ENCODE peak calls at places on chromosomes 11 and 22, in six cellular contexts. Z is iris pigment epithelial cell, L is fibroblast of pulmonary artery, D is lower lobe of right lung, O is HuH-7, B is GM04503. J is an unnamed sample.

GRCh38 chr11:64846998-64847666 is 2.7 kb upstream of the CDC42BPG start:
- DNase-seq in Z (peak; percentile 75), L (peak; percentile 88), B (no peak), O (peak; percentile 92), D (peak; percentile 94), J (peak; percentile 91)

GRCh38 chr11:90947930-90948329 is 725.1 kb upstream of the CHORDC1 start:
- DNase-seq in O (no peak), Z (no peak), L (no peak), B (no peak), D (no peak), J (no peak)

GRCh38 chr11:64136767-64137166 is 29.1 kb downstream of the MACROD1 start:
- DNase-seq in Z (no peak), D (no peak), O (no peak), L (no peak), B (no peak), J (no peak)

GRCh38 chr11:10605941-10606381 is 37.5 kb upstream of the LYVE1 start:
- DNase-seq in Z (peak; percentile 88), B (no peak), L (peak; percentile 85), D (peak; percentile 78), O (no peak), J (peak; percentile 88)

GRCh38 chr11:102293873-102294601 is 23.2 kb upstream of the BIRC3 start:
- DNase-seq in B (no peak), Z (peak; percentile 75), O (peak; percentile 40), D (no peak), L (peak; percentile 69), J (peak; percentile 74)

GRCh38 chr22:29693671-29694070 is 26.1 kb upstream of the CABP7 start:
- DNase-seq in Z (no peak), O (no peak), L (no peak), D (no peak), B (no peak), J (no peak)

GRCh38 chr11:64254326-64254725 is 3.0 kb downstream of the PLCB3 start:
- DNase-seq in O (no peak), D (no peak), B (no peak), Z (no peak), L (no peak), J (no peak)

GRCh38 chr11:6926208-6927029 is at the start of gene ZNF215:
- DNase-seq in B (peak; percentile 30), D (peak; percentile 87), L (peak; percentile 90), Z (peak; percentile 84), O (peak; percentile 80), J (peak; percentile 92)

GRCh38 chr11:78402842-78403241 is 14.8 kb downstream of the GAB2 start:
- DNase-seq in O (no peak), L (no peak), Z (no peak), B (no peak), D (no peak), J (no peak)

GRCh38 chr11:9015677-9016076 is 11.9 kb upstream of the NRIP3 start:
- DNase-seq in Z (peak; percentile 84), D (peak; percentile 56), B (no peak), O (peak; percentile 83), L (peak; percentile 89), J (peak; percentile 88)

GRCh38 chr11:79325851-79326250 is 115.0 kb downstream of the TENM4 start:
- DNase-seq in B (no peak), O (no peak), L (no peak), D (no peak), Z (no peak), J (no peak)

GRCh38 chr11:121895919-121896318 is 220.1 kb downstream of the BLID start:
- DNase-seq in B (peak; percentile 79), O (no peak), D (no peak), Z (peak; percentile 40), L (peak; percentile 63), J (peak; percentile 75)

GRCh38 chr11:68146704-68147474 is 25.7 kb upstream of the CHKA start:
- DNase-seq in D (peak; percentile 74), Z (peak; percentile 32), L (peak; percentile 49), B (no peak), O (peak; percentile 100), J (peak; percentile 61)

GRCh38 chr22:22513619-22514018 is 5.1 kb upstream of the ZNF280B start:
- DNase-seq in D (no peak), O (no peak), L (no peak), Z (no peak), B (no peak), J (no peak)

GRCh38 chr11:44785856-44786606 is 59.3 kb downstream of the TSPAN18 start:
- DNase-seq in O (peak; percentile 28), L (no peak), D (no peak), Z (no peak), B (no peak), J (no peak)

GRCh38 chr11:19892387-19892786 is 179.8 kb downstream of the NAV2 start:
- DNase-seq in D (no peak), O (no peak), L (no peak), B (no peak), Z (peak; percentile 24), J (no peak)

GRCh38 chr22:43706151-43706550 is 106.0 kb downstream of the EFCAB6 start:
- DNase-seq in Z (no peak), D (no peak), L (no peak), O (no peak), B (no peak), J (no peak)

GRCh38 chr11:394034-394857 is at the start of gene PKP3:
- DNase-seq in D (peak; percentile 91), O (no peak), B (no peak), Z (peak; percentile 69), L (peak; percentile 36), J (peak; percentile 50)

GRCh38 chr22:37241351-37242142 is 2.5 kb downstream of the RAC2 start:
- DNase-seq in O (no peak), Z (peak; percentile 25), D (peak; percentile 60), B (no peak), L (no peak), J (peak; percentile 15)

GRCh38 chr11:1541474-1542204 is 30.4 kb downstream of the DUSP8 start:
- DNase-seq in O (no peak), Z (no peak), L (no peak), D (no peak), B (no peak), J (no peak)

GRCh38 chr11:43802509-43802908 is 78.1 kb upstream of the ALKBH3 start:
- DNase-seq in L (peak; percentile 16), D (no peak), Z (no peak), O (peak; percentile 6), B (no peak), J (peak; percentile 16)

GRCh38 chr11:129589190-129589589 is 213.5 kb downstream of the BARX2 start:
- DNase-seq in D (no peak), O (no peak), L (no peak), Z (no peak), B (no peak), J (no peak)

GRCh38 chr11:72684236-72684912 is 10.2 kb upstream of the PDE2A start:
- DNase-seq in O (peak; percentile 93), B (no peak), L (peak; percentile 57), Z (peak; percentile 56), D (peak; percentile 68), J (peak; percentile 58)

GRCh38 chr11:9820260-9820659 is 156.4 kb downstream of the SWAP70 start:
- DNase-seq in Z (no peak), O (no peak), D (no peak), B (no peak), L (no peak), J (no peak)

GRCh38 chr11:117072517-117073218 is 25.6 kb downstream of the SIK3 start:
- DNase-seq in O (peak; percentile 17), L (peak; percentile 90), D (no peak), B (peak; percentile 90), Z (peak; percentile 96), J (peak; percentile 81)

GRCh38 chr22:46054878-46055158 is 77.9 kb upstream of the WNT7B start:
- DNase-seq in L (no peak), Z (no peak), B (no peak), D (peak; percentile 37), O (no peak), J (no peak)

GRCh38 chr11:49221112-49221511 is 12.7 kb upstream of the FOLH1 start:
- DNase-seq in O (no peak), L (no peak), B (no peak), D (no peak), Z (no peak), J (no peak)

GRCh38 chr11:64976651-64977050 is 4.7 kb upstream of the MAJIN start:
- DNase-seq in O (no peak), L (no peak), D (no peak), Z (no peak), B (no peak), J (no peak)

GRCh38 chr11:94678236-94678635 is 89.9 kb upstream of the AMOTL1 start:
- DNase-seq in D (no peak), B (no peak), Z (peak; percentile 40), L (no peak), O (no peak), J (no peak)

GRCh38 chr11:120324932-120325810 is at the start of gene TLCD5:
- DNase-seq in L (peak; percentile 67), O (no peak), B (no peak), Z (peak; percentile 78), D (peak; percentile 69), J (peak; percentile 61)

GRCh38 chr11:91248199-91248807 is 976.3 kb upstream of the FAT3 start:
- DNase-seq in O (no peak), L (peak; percentile 59), D (no peak), Z (peak; percentile 37), B (no peak), J (peak; percentile 53)

GRCh38 chr11:86067230-86068137 is 1.4 kb downstream of the PICALM start:
- DNase-seq in L (no peak), O (peak; percentile 51), Z (no peak), B (no peak), D (no peak), J (no peak)

GRCh38 chr11:34466802-34467488 is 28.2 kb downstream of the CAT start:
- DNase-seq in O (no peak), Z (no peak), D (no peak), L (peak; percentile 3), B (no peak), J (no peak)

GRCh38 chr11:19209617-19210016 is 7.8 kb upstream of the CSRP3 start:
- DNase-seq in O (no peak), L (no peak), D (no peak), Z (no peak), B (no peak), J (peak; percentile 22)

GRCh38 chr11:20010861-20011225 is 149.4 kb downstream of the DBX1 start:
- DNase-seq in O (no peak), L (no peak), B (no peak), D (no peak), Z (no peak), J (no peak)

GRCh38 chr11:111456086-111456858 is 55.9 kb downstream of the BTG4 start:
- DNase-seq in Z (no peak), B (no peak), L (no peak), D (no peak), O (no peak), J (no peak)